ENCODE peak calls at places on chromosomes 13 and 19, in seven cellular contexts. W, C, V, D, H, A and Z are unnamed samples.

GRCh38 chr13:75812751-75813181 is 176.6 kb downstream of the LMO7 start:
- DNase-seq in D (no peak), H (no peak), V (no peak), A (no peak), C (no peak), W (peak), Z (peak)

GRCh38 chr19:46298477-46299003 is 1.7 kb downstream of the HIF3A start:
- DNase-seq in H (no peak), W (no peak), V (no peak), D (no peak), A (no peak), C (no peak), Z (peak)

GRCh38 chr19:29872224-29872731 is 60.5 kb downstream of the CCNE1 start:
- DNase-seq in A (no peak), D (no peak), C (no peak), H (peak), V (no peak), W (no peak), Z (no peak)

GRCh38 chr13:40439928-40440327 is 226.5 kb downstream of the FOXO1 start:
- DNase-seq in W (no peak), H (no peak), V (no peak), A (no peak), D (no peak), C (no peak), Z (no peak)

GRCh38 chr19:4773047-4773640 is 18.4 kb upstream of the FEM1A start:
- DNase-seq in D (no peak), C (no peak), A (no peak), W (no peak), V (peak), H (peak), Z (no peak)

GRCh38 chr19:32256341-32256975 is 89.0 kb upstream of the ZNF507 start:
- DNase-seq in A (no peak), H (no peak), D (no peak), C (no peak), W (no peak), V (no peak), Z (no peak)

GRCh38 chr13:33401238-33401637 is 115.7 kb upstream of the STARD13 start:
- DNase-seq in A (no peak), V (no peak), H (no peak), W (no peak), D (no peak), C (no peak), Z (peak)

GRCh38 chr19:47109541-47110375 is 3.8 kb downstream of the ZC3H4 start:
- DNase-seq in H (peak), C (no peak), V (no peak), D (no peak), A (no peak), W (peak), Z (peak)

GRCh38 chr13:107299717-107300116 is 731.8 kb upstream of the ARGLU1 start:
- DNase-seq in A (no peak), V (no peak), H (no peak), W (no peak), D (no peak), C (no peak), Z (no peak)

GRCh38 chr13:40060318-40061007 is 405.0 kb downstream of the COG6 start:
- DNase-seq in A (no peak), W (no peak), C (no peak), D (no peak), V (peak), H (no peak), Z (no peak)

GRCh38 chr19:5249526-5249925 is 91.1 kb downstream of the PTPRS start:
- DNase-seq in V (no peak), A (no peak), C (no peak), H (no peak), D (no peak), W (no peak), Z (no peak)

GRCh38 chr19:2271516-2272103 is 10.4 kb downstream of the PEAK3 start:
- DNase-seq in D (no peak), W (peak), C (no peak), H (no peak), V (no peak), A (no peak), Z (no peak)

GRCh38 chr13:76885203-76886004 is 801 bp downstream of the KCTD12 start:
- DNase-seq in W (peak), C (no peak), D (no peak), A (peak), V (no peak), H (peak), Z (peak)

GRCh38 chr19:3224346-3225325 is at the start of gene CELF5:
- DNase-seq in W (no peak), D (no peak), V (no peak), H (peak), A (no peak), C (no peak), Z (no peak)

GRCh38 chr13:108115739-108116138 is 99.6 kb downstream of the LIG4 start:
- DNase-seq in H (no peak), A (no peak), C (no peak), W (no peak), V (no peak), D (no peak), Z (no peak)

GRCh38 chr13:91572944-91573535 is 174.6 kb downstream of the GPC5 start:
- DNase-seq in C (no peak), A (no peak), H (no peak), V (no peak), W (peak), D (no peak), Z (no peak)

GRCh38 chr13:93190006-93190405 is 36.6 kb upstream of the GPC6 start:
- DNase-seq in V (no peak), W (no peak), A (no peak), C (no peak), H (no peak), D (no peak), Z (no peak)

GRCh38 chr13:78610381-78610883 is 7.1 kb upstream of the POU4F1 start:
- DNase-seq in H (no peak), V (no peak), A (no peak), C (no peak), D (no peak), W (peak), Z (no peak)

GRCh38 chr13:41909524-41909923 is 51.4 kb downstream of the VWA8 start:
- DNase-seq in D (no peak), C (no peak), A (no peak), V (no peak), W (no peak), H (no peak), Z (no peak)

GRCh38 chr13:24254151-24254810 is 55.1 kb upstream of the C1QTNF9 start:
- DNase-seq in A (no peak), W (no peak), C (no peak), H (no peak), D (no peak), V (no peak), Z (no peak)

GRCh38 chr19:29098863-29099481 is 114.0 kb downstream of the UQCRFS1 start:
- DNase-seq in D (no peak), W (peak), A (no peak), H (no peak), C (no peak), V (no peak), Z (no peak)

GRCh38 chr19:42794751-42795150 is 29.3 kb upstream of the PSG8 start:
- DNase-seq in A (no peak), C (no peak), V (no peak), D (no peak), W (peak), H (no peak), Z (no peak)

GRCh38 chr13:51811046-51811445 is 7.1 kb upstream of the DHRS12 start:
- DNase-seq in D (no peak), V (no peak), H (no peak), A (no peak), W (no peak), C (no peak), Z (no peak)

GRCh38 chr19:37987356-37988332 is 80.6 kb downstream of the SIPA1L3 start:
- DNase-seq in V (no peak), A (no peak), C (peak), D (no peak), W (no peak), H (peak), Z (no peak)

GRCh38 chr13:103517768-103518102 is 451.5 kb upstream of the SLC10A2 start:
- DNase-seq in H (no peak), C (no peak), W (no peak), D (no peak), V (no peak), A (no peak), Z (no peak)

GRCh38 chr13:99859178-99860177 is 112.1 kb downstream of the ZIC5 start:
- DNase-seq in W (no peak), V (peak), D (no peak), C (no peak), A (no peak), H (no peak), Z (no peak)

GRCh38 chr19:18833141-18833476 is 1.4 kb downstream of the UPF1 start:
- DNase-seq in A (no peak), W (no peak), C (no peak), H (no peak), V (no peak), D (no peak), Z (no peak)

GRCh38 chr19:18830488-18830887 is 1.3 kb upstream of the UPF1 start:
- DNase-seq in C (no peak), W (no peak), A (no peak), V (no peak), H (no peak), D (no peak), Z (no peak)

GRCh38 chr19:18833849-18834643 is 2.3 kb downstream of the UPF1 start:
- DNase-seq in D (no peak), A (no peak), V (no peak), C (peak), H (no peak), W (no peak), Z (peak)

GRCh38 chr19:18832331-18833140 is 777 bp downstream of the UPF1 start:
- DNase-seq in H (peak), V (no peak), C (peak), W (no peak), A (no peak), D (no peak), Z (peak)

DNA sequence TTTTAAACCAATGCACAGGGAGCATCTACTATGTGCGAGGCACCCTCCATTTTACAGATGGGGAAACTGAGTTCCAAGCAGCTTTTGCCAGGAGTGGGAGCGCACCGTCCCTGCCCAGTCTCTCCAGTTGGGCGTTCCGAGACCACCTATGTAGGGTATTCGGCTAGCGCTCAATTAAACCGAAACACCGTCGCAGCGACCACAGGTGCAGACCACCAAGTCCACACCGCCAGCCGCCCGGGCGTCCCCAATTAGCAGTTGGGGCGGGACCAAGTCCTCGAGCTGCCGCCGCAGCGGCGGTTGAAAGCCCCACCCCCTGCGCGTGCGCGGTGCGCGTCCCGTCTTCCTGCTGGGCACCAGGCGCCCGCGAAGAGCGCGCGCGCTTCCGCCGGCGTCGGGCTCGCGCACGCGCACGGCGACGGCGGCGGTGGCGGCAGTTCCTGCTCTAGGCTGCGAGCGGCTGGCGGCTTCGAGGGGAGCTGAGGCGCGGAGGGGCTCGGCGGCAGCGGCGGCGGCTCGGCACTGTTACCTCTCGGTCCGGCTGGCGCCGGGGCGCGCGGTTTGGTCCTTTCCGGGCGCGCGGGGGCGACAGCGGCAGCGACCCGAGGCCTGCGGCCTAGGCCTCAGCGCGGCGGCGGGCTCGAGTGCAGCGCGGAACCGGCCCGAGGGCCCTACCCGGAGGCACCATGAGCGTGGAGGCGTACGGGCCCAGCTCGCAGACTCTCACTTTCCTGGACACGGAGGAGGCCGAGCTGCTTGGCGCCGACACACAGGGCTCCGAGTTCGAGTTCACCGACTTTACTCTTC is at the start of gene UPF1:
- DNase-seq in A (peak), D (peak), H (peak), V (no peak), W (peak), C (peak), Z (peak)
- TF ChIP-seq CTCF in A (no peak), D (no peak), H (no peak), V (no peak), W (peak), C (peak), Z (no peak)

DNA sequence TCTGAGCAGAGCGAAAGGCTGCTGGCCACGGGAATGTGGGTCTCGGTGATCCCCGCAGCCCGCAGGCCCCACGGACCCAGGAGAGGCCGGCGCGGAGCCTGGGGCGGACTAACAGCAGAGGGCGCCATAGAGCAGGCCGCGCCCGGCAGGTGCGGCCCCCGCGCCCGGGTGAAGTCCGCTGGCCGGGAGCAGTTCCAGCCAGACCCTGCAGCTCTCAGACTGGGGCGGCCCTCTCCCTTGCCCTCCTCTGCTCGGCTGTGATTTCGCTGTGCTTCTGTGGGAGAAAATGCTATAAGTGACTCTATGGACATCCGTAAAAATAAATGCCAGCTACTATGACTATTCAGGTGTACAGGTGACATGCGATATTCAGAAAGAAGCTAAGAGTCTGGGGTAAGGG is 37.7 kb downstream of the GSX1 start:
- DNase-seq in V (no peak), H (peak), W (no peak), A (no peak), C (no peak), D (peak), Z (peak)
- H3K9ac ChIP-seq in V (no peak), H (peak), W (no peak), A (no peak), C (peak), D (no peak), Z (no peak)

DNA sequence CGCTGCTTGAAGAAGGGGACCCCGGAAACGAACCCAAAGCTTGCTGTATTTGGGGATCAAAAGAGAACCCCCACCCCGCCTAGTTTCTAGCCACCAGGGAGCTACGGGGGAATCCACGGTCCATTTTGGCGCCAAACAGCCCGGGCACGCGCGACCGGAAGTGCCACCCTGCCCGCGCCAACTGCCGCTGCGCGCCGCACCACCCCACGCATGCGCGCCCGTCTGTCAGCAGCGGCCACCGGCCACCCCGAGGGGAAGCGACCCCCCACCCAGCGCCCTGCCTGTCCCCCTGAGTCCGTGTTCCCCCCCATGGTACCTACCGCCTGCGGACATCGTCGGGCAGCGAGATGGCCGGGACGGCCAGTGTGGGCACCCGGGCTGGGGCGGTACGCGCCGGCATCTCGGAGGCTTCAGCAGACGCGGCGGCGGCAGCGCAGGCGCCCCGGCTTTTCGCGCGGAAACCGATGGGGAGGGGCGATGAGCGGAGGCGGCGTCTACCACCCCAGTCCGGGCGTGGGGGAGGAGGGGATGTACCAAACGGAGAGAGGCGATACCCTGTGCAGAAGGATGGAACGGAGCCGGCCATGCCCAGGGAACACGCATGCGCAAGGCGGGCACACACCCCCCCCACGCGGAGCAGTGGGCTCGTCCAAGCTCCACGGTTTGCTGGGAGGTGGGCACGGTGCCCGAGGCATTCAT is at the start of gene DNMT1:
- DNase-seq in C (peak), W (peak), V (peak), D (peak), H (peak), A (peak), Z (peak)
- TF ChIP-seq POLR2A in C (peak), W (peak), V (peak), D (peak), H (peak), A (peak), Z (peak)

DNA sequence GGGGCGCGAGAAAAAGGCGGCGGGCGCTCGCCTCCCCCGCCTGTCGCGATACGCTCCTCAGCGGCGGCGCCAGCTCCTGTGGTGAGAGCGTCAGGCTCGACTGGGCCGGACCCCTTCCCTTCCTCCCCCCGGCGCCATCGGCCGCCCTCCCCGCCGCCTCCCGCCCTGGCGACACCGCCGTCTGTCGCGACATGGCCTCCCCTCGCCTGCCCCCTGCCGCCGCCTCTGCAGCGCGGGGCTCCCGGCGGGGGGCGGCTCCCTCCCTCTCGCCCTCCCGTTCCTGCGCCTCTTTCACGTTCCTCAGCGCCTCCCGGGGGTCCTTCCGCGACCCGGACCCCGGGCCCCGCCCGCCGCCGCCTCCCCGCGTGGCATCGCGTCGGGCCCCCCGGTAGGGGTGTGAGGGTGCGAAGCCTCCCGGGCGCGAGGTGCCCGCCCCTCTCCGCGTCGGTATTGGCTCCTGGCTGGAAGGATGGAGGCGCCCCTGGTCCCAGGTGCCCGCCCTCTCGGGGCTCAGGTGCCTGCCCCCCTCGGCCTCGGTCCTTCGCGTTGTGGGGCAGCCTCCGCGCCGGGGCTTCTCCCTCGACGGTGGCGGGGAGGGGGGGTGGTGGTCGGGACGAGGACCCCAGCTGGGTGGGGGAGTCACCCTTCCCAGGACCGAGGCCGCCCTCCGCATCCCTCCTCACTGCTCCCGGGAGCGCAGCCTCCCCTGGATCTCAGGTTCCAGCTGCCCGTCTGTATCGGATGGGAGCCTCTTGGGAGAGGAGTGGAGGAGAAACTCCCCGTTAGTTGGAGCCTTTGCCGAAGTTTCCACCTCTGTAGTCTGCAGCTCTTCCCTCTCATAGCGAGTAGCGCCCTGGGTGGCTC is 583 bp downstream of the CNOT3 start:
- DNase-seq in D (no peak), W (no peak), A (no peak), C (no peak), H (peak), V (no peak), Z (no peak)
- TF ChIP-seq CTCF in D (peak), W (peak), A (peak), C (no peak), H (no peak), V (no peak), Z (no peak)

DNA sequence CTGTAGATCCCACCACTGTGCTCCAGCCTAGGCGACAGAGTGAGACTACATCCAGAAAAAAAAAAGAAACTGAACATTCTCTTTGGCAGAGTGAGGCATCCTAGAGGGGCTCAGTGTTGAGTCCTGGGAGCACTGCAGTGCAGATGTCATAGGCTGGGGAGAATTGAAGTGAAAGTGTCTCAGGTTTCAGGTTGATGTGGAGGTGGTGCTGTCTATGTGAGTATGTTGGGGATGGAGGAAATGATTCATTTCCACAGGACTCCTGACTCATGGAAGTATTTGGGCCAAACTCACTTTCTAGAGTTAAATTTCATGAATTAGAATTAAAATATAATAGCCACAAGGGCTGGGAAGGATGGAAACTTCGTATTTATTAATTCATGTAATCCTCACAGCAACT is 134.4 kb upstream of the TSC22D1 start:
- DNase-seq in W (peak), D (peak), H (no peak), C (no peak), A (no peak), V (peak), Z (peak)
- H3K9ac ChIP-seq in W (no peak), D (peak), H (no peak), C (no peak), A (no peak), V (no peak), Z (peak)

GRCh38 chr19:55259540-55260210 is 858 bp upstream of the PPP6R1 start:
- DNase-seq in V (no peak), A (no peak), C (no peak), W (no peak), D (no peak), H (no peak), Z (no peak)
- TF ChIP-seq POLR2A in V (no peak), A (no peak), C (no peak), W (no peak), D (no peak), H (peak), Z (no peak)

DNA sequence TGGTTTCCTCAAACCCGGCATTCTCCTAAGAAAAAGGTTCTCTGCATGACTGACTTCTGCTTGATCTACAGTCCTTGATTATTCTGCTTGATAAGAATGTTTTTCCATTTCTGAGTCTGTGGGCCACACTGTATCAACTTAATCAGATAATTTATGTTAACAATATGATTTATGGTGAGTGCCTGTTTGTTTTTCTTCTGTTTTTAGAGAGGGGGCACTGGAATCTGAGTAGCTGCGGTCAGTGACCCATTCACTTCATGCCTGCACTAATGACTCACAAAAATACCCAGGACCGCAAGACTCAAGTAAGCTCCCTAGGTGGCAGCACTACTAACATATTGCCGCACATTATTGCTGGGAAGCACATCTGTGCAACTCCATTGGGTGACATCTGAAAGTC is 542.3 kb upstream of the ATXN8OS start:
- DNase-seq in W (no peak), C (peak), A (no peak), H (peak), V (peak), D (peak), Z (peak)
- TF ChIP-seq CTCF in W (no peak), C (peak), A (peak), H (peak), V (peak), D (peak), Z (peak)